ENCODE peak calls at places on chromosome 3, in seven cellular contexts. One of them, this sample, is unnamed.

GRCh38 chr3:148023994-148024393 is 614.8 kb downstream of the ZIC1 start:
- DNase-seq in activated B cell treated with CpG ODN at 0.5 μM for 24 hours: no peak
- DNase-seq in lower leg skin: no peak
- DNase-seq in heart right ventricle: no peak
- DNase-seq in H9: no peak
- DNase-seq in nephron progenitor cell: no peak
- DNase-seq in GM20000: no peak
- DNase-seq in this sample: no peak

GRCh38 chr3:150911780-150912179 is 6.5 kb upstream of the MINDY4B start:
- DNase-seq in nephron progenitor cell: no peak
- DNase-seq in heart right ventricle: no peak
- DNase-seq in lower leg skin: no peak
- DNase-seq in H9: no peak
- DNase-seq in GM20000: no peak
- DNase-seq in activated B cell treated with CpG ODN at 0.5 μM for 24 hours: no peak
- DNase-seq in this sample: no peak

GRCh38 chr3:185656321-185656840 is 70.3 kb downstream of the SENP2 start:
- DNase-seq in lower leg skin: no peak
- DNase-seq in heart right ventricle: no peak
- DNase-seq in activated B cell treated with CpG ODN at 0.5 μM for 24 hours: no peak
- DNase-seq in GM20000: no peak
- DNase-seq in H9: no peak
- DNase-seq in nephron progenitor cell: no peak
- DNase-seq in this sample: peak; percentile 31

GRCh38 chr3:134291300-134292254 is 40.9 kb upstream of the RYK start:
- DNase-seq in GM20000: no peak
- DNase-seq in H9: no peak
- DNase-seq in activated B cell treated with CpG ODN at 0.5 μM for 24 hours: no peak
- DNase-seq in heart right ventricle: peak; percentile 68
- DNase-seq in lower leg skin: peak; percentile 96
- DNase-seq in nephron progenitor cell: no peak
- DNase-seq in this sample: no peak

GRCh38 chr3:179811321-179812095 is 158.7 kb downstream of the USP13 start:
- DNase-seq in heart right ventricle: no peak
- DNase-seq in activated B cell treated with CpG ODN at 0.5 μM for 24 hours: no peak
- DNase-seq in nephron progenitor cell: peak; percentile 36
- DNase-seq in GM20000: peak; percentile 48
- DNase-seq in H9: peak; percentile 57
- DNase-seq in lower leg skin: no peak
- DNase-seq in this sample: no peak

GRCh38 chr3:38038447-38038911 is 529 bp upstream of the DLEC1 start:
- DNase-seq in nephron progenitor cell: no peak
- DNase-seq in heart right ventricle: no peak
- DNase-seq in GM20000: no peak
- DNase-seq in lower leg skin: no peak
- DNase-seq in activated B cell treated with CpG ODN at 0.5 μM for 24 hours: no peak
- DNase-seq in H9: no peak
- DNase-seq in this sample: no peak

GRCh38 chr3:177928156-177928555 is 608.1 kb upstream of the KCNMB2 start:
- DNase-seq in heart right ventricle: no peak
- DNase-seq in H9: no peak
- DNase-seq in GM20000: peak; percentile 14
- DNase-seq in nephron progenitor cell: no peak
- DNase-seq in lower leg skin: no peak
- DNase-seq in activated B cell treated with CpG ODN at 0.5 μM for 24 hours: no peak
- DNase-seq in this sample: no peak

GRCh38 chr3:149701206-149701976 is 43.6 kb upstream of the WWTR1 start:
- DNase-seq in heart right ventricle: no peak
- DNase-seq in lower leg skin: no peak
- DNase-seq in GM20000: no peak
- DNase-seq in nephron progenitor cell: no peak
- DNase-seq in activated B cell treated with CpG ODN at 0.5 μM for 24 hours: no peak
- DNase-seq in H9: no peak
- DNase-seq in this sample: no peak

GRCh38 chr3:111926266-111926676 is 52.6 kb upstream of the ABHD10 start:
- DNase-seq in GM20000: no peak
- DNase-seq in heart right ventricle: no peak
- DNase-seq in nephron progenitor cell: no peak
- DNase-seq in lower leg skin: no peak
- DNase-seq in activated B cell treated with CpG ODN at 0.5 μM for 24 hours: no peak
- DNase-seq in H9: no peak
- DNase-seq in this sample: no peak

GRCh38 chr3:123383101-123384053 is 65.5 kb downstream of the ADCY5 start:
- DNase-seq in GM20000: no peak
- DNase-seq in lower leg skin: no peak
- DNase-seq in heart right ventricle: peak; percentile 72
- DNase-seq in activated B cell treated with CpG ODN at 0.5 μM for 24 hours: no peak
- DNase-seq in H9: peak; percentile 60
- DNase-seq in nephron progenitor cell: peak; percentile 41
- DNase-seq in this sample: no peak

GRCh38 chr3:62128028-62128427 is 245.3 kb downstream of the FEZF2 start:
- DNase-seq in activated B cell treated with CpG ODN at 0.5 μM for 24 hours: no peak
- DNase-seq in H9: no peak
- DNase-seq in nephron progenitor cell: no peak
- DNase-seq in GM20000: no peak
- DNase-seq in lower leg skin: no peak
- DNase-seq in heart right ventricle: no peak
- DNase-seq in this sample: no peak

GRCh38 chr3:117054551-117054950 is 345.0 kb downstream of the TUSC7 start:
- DNase-seq in heart right ventricle: no peak
- DNase-seq in activated B cell treated with CpG ODN at 0.5 μM for 24 hours: no peak
- DNase-seq in H9: no peak
- DNase-seq in GM20000: no peak
- DNase-seq in lower leg skin: no peak
- DNase-seq in nephron progenitor cell: no peak
- DNase-seq in this sample: no peak

GRCh38 chr3:164452707-164453106 is 625.6 kb downstream of the SI start:
- DNase-seq in nephron progenitor cell: no peak
- DNase-seq in lower leg skin: no peak
- DNase-seq in heart right ventricle: no peak
- DNase-seq in H9: no peak
- DNase-seq in activated B cell treated with CpG ODN at 0.5 μM for 24 hours: no peak
- DNase-seq in GM20000: no peak
- DNase-seq in this sample: no peak

GRCh38 chr3:81043660-81044199 is 717.7 kb downstream of the GBE1 start:
- DNase-seq in H9: no peak
- DNase-seq in heart right ventricle: no peak
- DNase-seq in activated B cell treated with CpG ODN at 0.5 μM for 24 hours: no peak
- DNase-seq in nephron progenitor cell: no peak
- DNase-seq in GM20000: no peak
- DNase-seq in lower leg skin: no peak
- DNase-seq in this sample: no peak

GRCh38 chr3:158200973-158201372 is 91.1 kb downstream of the RSRC1 start:
- DNase-seq in activated B cell treated with CpG ODN at 0.5 μM for 24 hours: no peak
- DNase-seq in nephron progenitor cell: no peak
- DNase-seq in lower leg skin: no peak
- DNase-seq in GM20000: no peak
- DNase-seq in heart right ventricle: no peak
- DNase-seq in H9: no peak
- DNase-seq in this sample: no peak

GRCh38 chr3:113084777-113085176 is 94.0 kb downstream of the GTPBP8 start:
- DNase-seq in H9: no peak
- DNase-seq in GM20000: no peak
- DNase-seq in heart right ventricle: peak; percentile 11
- DNase-seq in activated B cell treated with CpG ODN at 0.5 μM for 24 hours: no peak
- DNase-seq in lower leg skin: no peak
- DNase-seq in nephron progenitor cell: no peak
- DNase-seq in this sample: no peak

GRCh38 chr3:7640787-7641186 is 779.9 kb downstream of the GRM7 start:
- DNase-seq in H9: no peak
- DNase-seq in heart right ventricle: no peak
- DNase-seq in lower leg skin: no peak
- DNase-seq in nephron progenitor cell: no peak
- DNase-seq in GM20000: no peak
- DNase-seq in activated B cell treated with CpG ODN at 0.5 μM for 24 hours: no peak
- DNase-seq in this sample: no peak

GRCh38 chr3:54322354-54322753 is 200.0 kb downstream of the CACNA2D3 start:
- DNase-seq in GM20000: no peak
- DNase-seq in H9: no peak
- DNase-seq in activated B cell treated with CpG ODN at 0.5 μM for 24 hours: no peak
- DNase-seq in heart right ventricle: no peak
- DNase-seq in lower leg skin: no peak
- DNase-seq in nephron progenitor cell: no peak
- DNase-seq in this sample: no peak

GRCh38 chr3:157794771-157795170 is 291.6 kb upstream of the VEPH1 start:
- DNase-seq in heart right ventricle: no peak
- DNase-seq in nephron progenitor cell: no peak
- DNase-seq in activated B cell treated with CpG ODN at 0.5 μM for 24 hours: no peak
- DNase-seq in lower leg skin: no peak
- DNase-seq in GM20000: no peak
- DNase-seq in H9: no peak
- DNase-seq in this sample: no peak

GRCh38 chr3:195162033-195162669 is 108.8 kb downstream of the XXYLT1 start:
- DNase-seq in GM20000: peak; percentile 66
- DNase-seq in heart right ventricle: no peak
- DNase-seq in lower leg skin: no peak
- DNase-seq in H9: no peak
- DNase-seq in nephron progenitor cell: no peak
- DNase-seq in activated B cell treated with CpG ODN at 0.5 μM for 24 hours: no peak
- DNase-seq in this sample: no peak

GRCh38 chr3:182937293-182938051 is 42.9 kb downstream of the DCUN1D1 start:
- DNase-seq in H9: no peak
- DNase-seq in nephron progenitor cell: no peak
- DNase-seq in lower leg skin: no peak
- DNase-seq in heart right ventricle: no peak
- DNase-seq in GM20000: no peak
- DNase-seq in activated B cell treated with CpG ODN at 0.5 μM for 24 hours: no peak
- DNase-seq in this sample: no peak

GRCh38 chr3:28860307-28860706 is 420.6 kb upstream of the RBMS3 start:
- DNase-seq in lower leg skin: peak; percentile 87
- DNase-seq in GM20000: no peak
- DNase-seq in heart right ventricle: peak; percentile 30
- DNase-seq in nephron progenitor cell: no peak
- DNase-seq in H9: no peak
- DNase-seq in activated B cell treated with CpG ODN at 0.5 μM for 24 hours: no peak
- DNase-seq in this sample: no peak

GRCh38 chr3:88033088-88033487 is 25.7 kb downstream of the CGGBP1 start:
- DNase-seq in activated B cell treated with CpG ODN at 0.5 μM for 24 hours: no peak
- DNase-seq in H9: no peak
- DNase-seq in lower leg skin: no peak
- DNase-seq in heart right ventricle: no peak
- DNase-seq in nephron progenitor cell: no peak
- DNase-seq in GM20000: no peak
- DNase-seq in this sample: no peak

DNA sequence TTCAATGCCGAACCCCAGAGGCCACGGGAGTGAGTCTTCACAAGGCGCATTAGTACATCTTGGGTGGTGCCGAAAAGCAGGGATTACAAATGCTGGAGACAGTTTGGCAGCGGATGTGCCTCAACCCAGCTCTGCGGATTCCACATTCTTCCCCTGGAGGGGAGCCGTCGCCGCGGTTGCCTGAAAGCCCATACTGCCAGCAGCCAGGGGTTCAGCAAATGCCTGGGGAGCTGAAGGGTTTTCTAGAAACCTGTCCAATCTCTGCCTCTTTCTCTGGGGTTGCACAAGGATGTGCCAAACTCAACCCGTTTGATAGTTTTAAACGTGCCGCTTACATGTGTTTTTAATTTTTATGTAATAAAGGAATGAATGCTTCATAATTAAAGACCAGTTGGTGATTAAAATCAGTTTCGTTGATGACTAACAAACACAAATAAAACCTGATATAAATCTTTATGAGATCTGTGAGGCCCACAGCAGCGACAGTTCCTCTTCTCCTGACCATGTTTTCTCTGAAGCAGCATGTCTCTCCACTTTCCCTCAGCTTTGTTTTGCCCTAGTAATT is 74.6 kb upstream of the LEKR1 start:
- DNase-seq in lower leg skin: peak; percentile 91
- DNase-seq in heart right ventricle: peak; percentile 49
- DNase-seq in H9: peak; percentile 84
- DNase-seq in GM20000: no peak
- DNase-seq in activated B cell treated with CpG ODN at 0.5 μM for 24 hours: no peak
- DNase-seq in nephron progenitor cell: peak; percentile 50
- DNase-seq in this sample: no peak
- TF ChIP-seq CTCF in lower leg skin: no peak
- TF ChIP-seq CTCF in heart right ventricle: no peak
- TF ChIP-seq CTCF in H9: no peak
- TF ChIP-seq CTCF in GM20000: no peak
- TF ChIP-seq CTCF in activated B cell treated with CpG ODN at 0.5 μM for 24 hours: no peak
- TF ChIP-seq CTCF in nephron progenitor cell: no peak
- TF ChIP-seq CTCF in this sample: no peak

DNA sequence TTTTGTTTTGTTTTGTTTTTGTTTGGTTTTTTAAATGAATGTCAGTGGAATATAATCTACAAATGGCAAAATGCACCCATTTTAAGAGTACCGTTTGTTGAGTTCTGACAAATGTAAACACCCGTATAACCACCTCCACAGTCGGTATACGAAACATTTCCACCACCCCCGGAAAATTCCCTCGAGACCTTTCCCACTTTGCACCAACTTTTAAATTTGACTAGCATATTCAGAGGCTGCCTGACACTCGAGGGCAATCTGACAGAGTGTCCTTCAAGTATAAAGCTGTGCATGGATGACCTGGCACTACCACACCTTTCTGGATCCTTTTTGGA is 629 bp upstream of the ARHGEF3 start:
- DNase-seq in H9: no peak
- DNase-seq in GM20000: no peak
- DNase-seq in heart right ventricle: no peak
- DNase-seq in nephron progenitor cell: no peak
- DNase-seq in activated B cell treated with CpG ODN at 0.5 μM for 24 hours: no peak
- DNase-seq in lower leg skin: peak; percentile 50
- DNase-seq in this sample: no peak
- TF ChIP-seq CTCF in H9: no peak
- TF ChIP-seq CTCF in GM20000: no peak
- TF ChIP-seq CTCF in heart right ventricle: no peak
- TF ChIP-seq CTCF in nephron progenitor cell: no peak
- TF ChIP-seq CTCF in activated B cell treated with CpG ODN at 0.5 μM for 24 hours: no peak
- TF ChIP-seq CTCF in lower leg skin: no peak
- TF ChIP-seq CTCF in this sample: no peak

GRCh38 chr3:106825962-106826605 is 551.2 kb upstream of the CCDC54 start:
- DNase-seq in H9: no peak
- DNase-seq in heart right ventricle: no peak
- DNase-seq in activated B cell treated with CpG ODN at 0.5 μM for 24 hours: no peak
- DNase-seq in nephron progenitor cell: no peak
- DNase-seq in lower leg skin: no peak
- DNase-seq in GM20000: no peak
- DNase-seq in this sample: no peak
- TF ChIP-seq CTCF in H9: no peak
- TF ChIP-seq CTCF in heart right ventricle: no peak
- TF ChIP-seq CTCF in activated B cell treated with CpG ODN at 0.5 μM for 24 hours: no peak
- TF ChIP-seq CTCF in nephron progenitor cell: no peak
- TF ChIP-seq CTCF in lower leg skin: no peak
- TF ChIP-seq CTCF in GM20000: no peak
- TF ChIP-seq CTCF in this sample: no peak

DNA sequence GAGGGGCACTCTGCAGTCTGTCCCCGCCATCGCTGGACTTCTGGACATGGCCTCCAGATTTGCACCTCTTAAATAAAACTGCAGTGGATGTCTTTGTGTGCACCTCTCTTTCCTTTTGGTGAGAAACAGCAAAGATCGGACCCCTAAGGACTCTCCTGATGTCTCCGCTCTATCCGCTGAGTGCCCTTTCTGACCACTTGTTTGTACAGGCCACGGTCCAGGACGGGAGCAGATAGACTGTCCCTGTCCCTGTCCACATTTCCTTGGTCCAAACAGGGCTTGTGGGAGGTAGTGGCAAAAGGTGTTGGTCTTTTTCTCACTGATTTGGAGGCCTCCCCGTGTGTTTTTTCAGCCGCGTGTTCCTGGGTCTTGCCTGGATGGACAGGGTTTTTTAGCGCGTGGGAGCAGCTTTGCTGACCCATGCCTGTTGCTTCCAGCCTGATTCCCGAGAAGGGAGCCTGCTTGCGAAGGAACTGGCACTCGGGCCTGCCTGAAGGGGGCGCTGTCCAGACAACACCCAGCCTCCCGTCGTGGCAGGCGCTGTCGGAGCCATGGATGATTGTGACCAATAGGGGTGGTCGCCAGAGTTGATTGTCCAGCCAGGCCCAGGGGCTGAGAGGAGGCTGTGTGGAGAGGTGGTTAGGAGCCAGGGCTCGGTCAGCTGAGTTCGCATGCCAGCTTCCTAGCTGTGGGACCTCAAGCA is 13.2 kb upstream of the STAB1 start:
- DNase-seq in H9: peak; percentile 88
- DNase-seq in GM20000: no peak
- DNase-seq in activated B cell treated with CpG ODN at 0.5 μM for 24 hours: no peak
- DNase-seq in lower leg skin: no peak
- DNase-seq in heart right ventricle: peak; percentile 29
- DNase-seq in nephron progenitor cell: peak; percentile 49
- DNase-seq in this sample: no peak
- TF ChIP-seq CTCF in H9: peak; percentile 90
- TF ChIP-seq CTCF in GM20000: peak; percentile 20
- TF ChIP-seq CTCF in activated B cell treated with CpG ODN at 0.5 μM for 24 hours: no peak
- TF ChIP-seq CTCF in lower leg skin: no peak
- TF ChIP-seq CTCF in heart right ventricle: peak; percentile 43
- TF ChIP-seq CTCF in nephron progenitor cell: peak; percentile 32
- TF ChIP-seq CTCF in this sample: peak; percentile 34

This sample was measured in thoracic aorta.